ENCODE peak calls at places on chromosome 22, in ten cellular contexts. H is AG09319, C is endothelial cell, A is WTC11, U is breast epithelium, B is K562, N is cardiac fibroblast, Y is brain microvascular endothelial cell, W is H1, K is upper lobe of left lung. L is an unnamed sample.

GRCh38 chr22:30325724-30326703 is 727 bp downstream of the TBC1D10A start:
- DNase-seq in Y (no peak), U (no peak), H (no peak), N (peak), K (peak), A (no peak), B (peak), W (no peak), C (no peak), L (no peak)

GRCh38 chr22:27292542-27293298 is 508.8 kb downstream of the MN1 start:
- DNase-seq in C (no peak), K (no peak), W (no peak), Y (no peak), U (no peak), A (no peak), B (no peak), N (no peak), H (no peak), L (no peak)

GRCh38 chr22:25125693-25126357 is 73.8 kb upstream of the CRYBB3 start:
- DNase-seq in W (no peak), Y (no peak), U (no peak), K (no peak), C (no peak), A (no peak), H (no peak), B (no peak), N (no peak), L (no peak)

GRCh38 chr22:29519996-29520395 is 33.6 kb downstream of the THOC5 start:
- DNase-seq in K (no peak), N (no peak), B (no peak), W (no peak), Y (no peak), A (no peak), H (no peak), U (no peak), C (no peak), L (no peak)

GRCh38 chr22:49158741-49159564 is 668.7 kb downstream of the BRD1 start:
- DNase-seq in C (no peak), U (peak), B (no peak), Y (no peak), K (no peak), A (no peak), W (no peak), N (no peak), H (no peak), L (no peak)

GRCh38 chr22:29197096-29197495 is 8.6 kb upstream of the EMID1 start:
- DNase-seq in N (no peak), K (no peak), W (no peak), U (no peak), B (no peak), H (no peak), Y (no peak), C (no peak), A (no peak), L (no peak)

GRCh38 chr22:42344391-42344861 is 74.0 kb upstream of the TCF20 start:
- DNase-seq in K (peak), N (peak), C (no peak), W (no peak), Y (peak), U (no peak), B (no peak), H (no peak), A (peak), L (peak)

GRCh38 chr22:32040324-32040904 is 2.6 kb upstream of the SLC5A1 start:
- DNase-seq in K (no peak), C (no peak), U (no peak), H (no peak), B (no peak), N (no peak), Y (no peak), W (no peak), A (no peak), L (no peak)

GRCh38 chr22:35451602-35452001 is 51.7 kb downstream of the MCM5 start:
- DNase-seq in H (no peak), C (no peak), Y (no peak), B (no peak), U (no peak), N (no peak), A (no peak), K (no peak), W (no peak), L (no peak)

GRCh38 chr22:35464399-35464798 is 64.5 kb downstream of the MCM5 start:
- DNase-seq in H (no peak), W (no peak), A (no peak), N (no peak), B (no peak), U (no peak), Y (no peak), K (no peak), C (no peak), L (no peak)

GRCh38 chr22:44538071-44538470 is 40.0 kb upstream of the RTL6 start:
- DNase-seq in U (no peak), N (peak), C (no peak), B (no peak), Y (no peak), A (no peak), W (no peak), H (no peak), K (no peak), L (peak)

GRCh38 chr22:49848690-49849160 is 4.9 kb upstream of the ZBED4 start:
- DNase-seq in B (no peak), C (no peak), H (no peak), N (no peak), Y (no peak), A (no peak), W (no peak), U (peak), K (no peak), L (no peak)

GRCh38 chr22:30088468-30088867 is 8.2 kb downstream of the HORMAD2 start:
- DNase-seq in B (no peak), W (no peak), H (no peak), A (no peak), U (no peak), C (no peak), N (no peak), Y (no peak), K (no peak), L (no peak)

GRCh38 chr22:17501679-17502285 is 61.5 kb upstream of the SLC25A18 start:
- DNase-seq in Y (peak), U (no peak), A (no peak), H (peak), N (peak), C (peak), B (peak), W (no peak), K (no peak), L (peak)

GRCh38 chr22:34847072-34847471 is 218.9 kb upstream of the ISX start:
- DNase-seq in K (no peak), C (no peak), Y (no peak), B (no peak), W (no peak), N (no peak), A (no peak), U (no peak), H (no peak), L (peak)

GRCh38 chr22:36617694-36618522 is 85.6 kb downstream of the CACNG2 start:
- DNase-seq in C (no peak), N (no peak), W (no peak), Y (no peak), K (no peak), U (no peak), H (no peak), A (no peak), B (no peak), L (no peak)

DNA sequence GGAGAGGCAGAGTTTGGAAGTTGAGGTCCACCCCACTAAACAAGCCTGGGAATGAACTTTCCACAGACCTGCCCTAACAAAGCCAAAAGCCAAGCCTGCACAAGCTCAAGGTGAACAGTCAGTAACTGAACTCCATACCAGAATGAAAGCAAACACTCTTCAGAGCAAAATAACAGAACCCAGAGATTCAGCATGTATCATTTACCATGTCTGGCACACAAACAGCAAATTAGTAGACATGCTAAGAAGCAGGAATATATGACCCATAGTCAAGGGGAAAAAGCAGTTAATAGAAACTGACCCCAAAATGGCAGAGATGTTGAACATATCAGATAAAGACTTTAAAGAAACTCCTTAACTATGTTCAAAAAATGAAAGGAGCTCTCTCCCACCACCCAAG is 31.3 kb downstream of the TBX1 start:
- DNase-seq in U (no peak), B (no peak), Y (no peak), C (no peak), H (no peak), N (no peak), A (no peak), K (no peak), W (no peak), L (no peak)
- TF ChIP-seq CTCF in U (no peak), B (no peak), Y (no peak), C (no peak), H (no peak), N (no peak), A (no peak), K (no peak), W (no peak), L (no peak)

GRCh38 chr22:46297151-46297819 is 615 bp downstream of the GTSE1 start:
- DNase-seq in N (no peak), H (no peak), Y (peak), U (no peak), B (peak), W (no peak), K (no peak), C (peak), A (peak), L (peak)

GRCh38 chr22:46299101-46299500 is 2.4 kb downstream of the GTSE1 start:
- DNase-seq in U (no peak), K (no peak), C (no peak), Y (no peak), W (no peak), N (no peak), A (no peak), H (no peak), B (no peak), L (no peak)

GRCh38 chr22:46294784-46295183 is 1.9 kb upstream of the GTSE1 start:
- DNase-seq in W (no peak), H (no peak), K (no peak), A (no peak), Y (no peak), B (no peak), U (no peak), C (no peak), N (no peak), L (no peak)

GRCh38 chr22:46295277-46295971 is 1.2 kb upstream of the GTSE1 start:
- DNase-seq in A (no peak), Y (no peak), C (no peak), W (no peak), U (no peak), K (no peak), H (no peak), N (no peak), B (no peak), L (no peak)

DNA sequence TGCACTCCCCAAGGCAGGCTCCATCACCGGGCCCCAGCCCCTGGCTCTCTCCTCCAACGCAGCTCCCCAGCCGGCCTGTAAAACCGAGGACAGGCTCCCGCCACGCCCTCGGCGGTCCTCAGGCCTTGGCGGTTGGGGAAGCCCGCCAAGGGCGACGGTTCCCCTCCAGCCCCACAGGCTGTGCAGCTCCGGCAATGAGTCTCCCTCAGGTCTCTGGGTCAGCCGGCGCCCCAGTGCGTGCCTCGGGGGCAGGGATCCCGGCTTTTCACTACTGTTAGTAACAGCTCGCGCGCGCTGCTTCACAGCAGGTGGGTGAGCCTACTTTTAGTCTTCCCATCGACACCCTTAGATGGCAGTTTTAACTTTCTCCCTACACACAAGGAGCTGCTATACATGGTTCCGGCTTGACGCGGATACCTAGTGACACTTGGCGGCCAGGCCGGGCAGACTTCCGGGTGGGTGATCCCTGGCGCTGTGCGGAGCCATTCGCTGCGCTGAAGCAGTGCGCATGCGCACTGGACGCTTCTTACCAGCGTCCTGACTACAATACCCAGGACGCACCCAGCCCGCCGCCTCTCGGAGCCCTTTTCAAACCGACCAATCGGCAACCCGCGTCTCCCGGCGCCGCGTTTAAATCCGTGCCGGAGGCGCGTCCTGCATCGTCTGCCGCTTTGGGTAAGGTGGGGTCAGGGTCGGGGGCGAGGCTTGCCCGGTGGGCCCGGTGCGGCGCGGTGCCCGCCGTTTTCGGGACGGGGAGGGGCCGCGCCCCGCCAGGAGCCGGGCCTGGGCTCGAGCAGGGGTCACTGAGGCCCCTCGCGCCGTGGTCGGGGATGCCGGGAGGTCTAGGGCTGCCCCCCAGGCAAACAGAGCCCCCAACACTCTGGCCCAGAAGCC is at the start of gene GTSE1:
- DNase-seq in Y (peak), B (peak), U (peak), C (peak), A (peak), W (peak), N (peak), K (peak), H (peak), L (peak)
- TF ChIP-seq CTCF in Y (no peak), B (peak), U (no peak), C (no peak), A (no peak), W (peak), N (no peak), K (peak), H (no peak), L (no peak)

GRCh38 chr22:19494676-19495173 is 15.0 kb downstream of the CDC45 start:
- DNase-seq in U (no peak), A (no peak), B (no peak), N (no peak), K (no peak), Y (no peak), C (no peak), H (no peak), W (no peak), L (no peak)

GRCh38 chr22:19497245-19497644 is 17.5 kb downstream of the CDC45 start:
- DNase-seq in N (peak), W (no peak), K (no peak), H (no peak), C (no peak), U (no peak), B (peak), A (no peak), Y (peak), L (peak)

GRCh38 chr22:19494001-19494560 is 14.4 kb downstream of the CDC45 start:
- DNase-seq in N (no peak), B (no peak), U (no peak), Y (no peak), A (no peak), C (no peak), K (no peak), W (no peak), H (no peak), L (no peak)

GRCh38 chr22:19496324-19496630 is 16.6 kb downstream of the CDC45 start:
- DNase-seq in C (no peak), B (no peak), W (no peak), K (no peak), H (no peak), U (no peak), Y (no peak), A (no peak), N (no peak), L (no peak)

GRCh38 chr22:19495562-19496323 is 16.0 kb downstream of the CDC45 start:
- DNase-seq in N (peak), H (no peak), W (no peak), C (peak), U (no peak), Y (peak), K (no peak), B (no peak), A (no peak), L (peak)
- TF ChIP-seq CTCF in N (peak), H (peak), W (no peak), C (peak), U (no peak), Y (peak), K (peak), B (peak), A (no peak), L (peak)

GRCh38 chr22:43451651-43452050 is 39.8 kb downstream of the MPPED1 start:
- DNase-seq in W (no peak), Y (no peak), H (no peak), C (no peak), A (no peak), U (no peak), K (no peak), N (no peak), B (no peak), L (no peak)
- TF ChIP-seq CTCF in W (no peak), Y (no peak), H (no peak), C (no peak), A (no peak), U (no peak), K (no peak), N (no peak), B (no peak), L (no peak)

DNA sequence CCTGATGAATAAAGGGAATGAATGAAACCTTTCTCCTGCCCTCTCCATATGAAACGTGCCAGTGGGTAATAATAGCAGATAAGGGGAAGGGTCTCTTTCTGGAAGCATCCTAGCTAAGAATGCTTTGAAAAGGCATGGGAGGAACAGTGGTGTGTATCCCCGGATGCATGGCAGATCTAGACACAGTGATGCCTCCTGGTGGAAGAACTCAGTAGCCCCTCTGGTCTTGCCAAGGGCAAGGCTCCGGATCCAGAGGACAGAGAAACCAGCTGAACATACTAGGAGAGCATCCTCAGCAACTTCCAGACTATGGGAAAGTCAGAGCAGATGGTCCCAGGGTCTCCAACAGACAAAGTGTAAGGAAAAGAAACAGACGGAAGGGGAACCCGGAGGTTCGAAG is 6.4 kb downstream of the BAIAP2L2 start:
- DNase-seq in Y (peak), K (no peak), W (no peak), N (peak), B (peak), H (no peak), A (peak), U (no peak), C (no peak), L (no peak)
- TF ChIP-seq CTCF in Y (peak), K (peak), W (peak), N (peak), B (peak), H (peak), A (no peak), U (no peak), C (no peak), L (peak)

DNA sequence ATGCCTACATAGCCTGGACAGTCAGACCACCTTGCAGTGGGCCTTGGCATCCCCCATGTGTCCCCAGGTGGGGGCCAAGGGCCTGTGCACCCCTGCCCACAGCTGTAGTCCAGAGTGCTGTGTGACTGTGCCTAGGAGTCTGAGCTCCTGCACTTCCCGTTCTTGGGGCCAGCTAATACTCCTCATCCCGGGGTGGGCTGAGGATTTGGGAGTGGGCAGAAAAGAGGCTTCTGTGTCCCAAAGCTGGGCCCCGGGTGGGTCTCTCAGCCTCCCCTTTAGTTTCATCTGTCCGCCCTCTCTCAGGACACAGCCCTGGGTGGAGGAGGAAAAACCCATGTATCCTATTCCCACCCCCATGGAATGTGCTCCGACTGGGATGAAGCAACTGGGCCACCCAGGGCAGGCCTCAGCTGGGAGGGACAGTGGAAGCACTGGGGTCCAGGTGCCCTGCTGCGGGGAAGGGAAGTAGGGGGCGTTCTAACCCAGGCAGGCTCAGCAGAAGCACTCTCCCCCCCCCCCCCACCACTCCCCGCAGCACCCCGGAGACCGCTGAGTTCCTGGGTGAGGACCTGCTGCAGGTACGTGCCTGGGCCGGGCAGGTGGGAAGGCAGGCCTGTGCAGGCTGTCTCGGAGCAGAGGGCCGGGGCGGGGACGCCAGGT is 1.3 kb downstream of the SH3BP1 start:
- DNase-seq in B (no peak), C (no peak), K (no peak), W (no peak), A (no peak), H (no peak), Y (no peak), N (no peak), U (no peak), L (no peak)
- TF ChIP-seq CTCF in B (no peak), C (no peak), K (no peak), W (no peak), A (no peak), H (no peak), Y (no peak), N (no peak), U (no peak), L (no peak)

GRCh38 chr22:20186871-20187546 is 36.2 kb upstream of the CCDC188 start:
- DNase-seq in C (no peak), H (no peak), Y (no peak), W (no peak), K (no peak), B (no peak), U (no peak), N (no peak), A (no peak), L (no peak)
- TF ChIP-seq CTCF in C (no peak), H (no peak), Y (no peak), W (no peak), K (no peak), B (no peak), U (no peak), N (no peak), A (no peak), L (no peak)

GRCh38 chr22:22171357-22172218 is 73.0 kb upstream of the VPREB1 start:
- DNase-seq in H (no peak), U (no peak), W (no peak), C (peak), A (peak), B (peak), N (no peak), K (no peak), Y (no peak), L (peak)
- TF ChIP-seq CTCF in H (peak), U (no peak), W (peak), C (peak), A (peak), B (peak), N (peak), K (no peak), Y (peak), L (peak)

L was measured in AG10803.